ENCODE peak calls at places on chromosome 17, in nine cellular contexts. One of them, this sample, is unnamed.

GRCh38 chr17:28404812-28405570 is 1.0 kb downstream of the SLC46A1 start:
- DNase-seq in uterus: no peak
- DNase-seq in AG08395: peak
- DNase-seq in thoracic aorta: no peak
- DNase-seq in lower leg skin: no peak
- DNase-seq in brain microvascular endothelial cell: no peak
- DNase-seq in glomerular endothelial cell: no peak
- DNase-seq in activated T-helper 1 cell treated with anti-CD3 and anti-CD28 coated beads, Interleukin-12 subunit alpha, Interleukin-12 subunit beta, Interleukin-2, Interleukin-4 antibody, amounts not matched to agents 30 ng/mL and 10 ng/mL and 1 ng/mL, durations not matched to agents 14 hours and 24 hours and 36 hours: no peak
- DNase-seq in stimulated activated CD4-positive, alpha-beta T cell treated with anti-CD3 and anti-CD28 coated beads, Interleukin-2, amount 100 ng/mL, for 48 hours: no peak
- DNase-seq in this sample: no peak

GRCh38 chr17:61396586-61397085 is 3.0 kb upstream of the TBX2 start:
- DNase-seq in uterus: no peak
- DNase-seq in AG08395: no peak
- DNase-seq in thoracic aorta: no peak
- DNase-seq in lower leg skin: no peak
- DNase-seq in brain microvascular endothelial cell: no peak
- DNase-seq in glomerular endothelial cell: no peak
- DNase-seq in activated T-helper 1 cell treated with anti-CD3 and anti-CD28 coated beads, Interleukin-12 subunit alpha, Interleukin-12 subunit beta, Interleukin-2, Interleukin-4 antibody, amounts not matched to agents 30 ng/mL and 10 ng/mL and 1 ng/mL, durations not matched to agents 14 hours and 24 hours and 36 hours: no peak
- DNase-seq in stimulated activated CD4-positive, alpha-beta T cell treated with anti-CD3 and anti-CD28 coated beads, Interleukin-2, amount 100 ng/mL, for 48 hours: no peak
- DNase-seq in this sample: no peak

GRCh38 chr17:74452027-74452840 is 14.2 kb upstream of the CD300A start:
- DNase-seq in uterus: no peak
- DNase-seq in AG08395: no peak
- DNase-seq in thoracic aorta: no peak
- DNase-seq in lower leg skin: no peak
- DNase-seq in brain microvascular endothelial cell: no peak
- DNase-seq in glomerular endothelial cell: no peak
- DNase-seq in activated T-helper 1 cell treated with anti-CD3 and anti-CD28 coated beads, Interleukin-12 subunit alpha, Interleukin-12 subunit beta, Interleukin-2, Interleukin-4 antibody, amounts not matched to agents 30 ng/mL and 10 ng/mL and 1 ng/mL, durations not matched to agents 14 hours and 24 hours and 36 hours: no peak
- DNase-seq in stimulated activated CD4-positive, alpha-beta T cell treated with anti-CD3 and anti-CD28 coated beads, Interleukin-2, amount 100 ng/mL, for 48 hours: no peak
- DNase-seq in this sample: no peak

GRCh38 chr17:80497726-80498241 is 21.4 kb upstream of the NPTX1 start:
- DNase-seq in uterus: no peak
- DNase-seq in AG08395: no peak
- DNase-seq in thoracic aorta: no peak
- DNase-seq in lower leg skin: no peak
- DNase-seq in brain microvascular endothelial cell: no peak
- DNase-seq in glomerular endothelial cell: no peak
- DNase-seq in activated T-helper 1 cell treated with anti-CD3 and anti-CD28 coated beads, Interleukin-12 subunit alpha, Interleukin-12 subunit beta, Interleukin-2, Interleukin-4 antibody, amounts not matched to agents 30 ng/mL and 10 ng/mL and 1 ng/mL, durations not matched to agents 14 hours and 24 hours and 36 hours: no peak
- DNase-seq in stimulated activated CD4-positive, alpha-beta T cell treated with anti-CD3 and anti-CD28 coated beads, Interleukin-2, amount 100 ng/mL, for 48 hours: no peak
- DNase-seq in this sample: no peak

GRCh38 chr17:19338031-19338990 is 24.2 kb downstream of the B9D1 start:
- DNase-seq in uterus: no peak
- DNase-seq in AG08395: peak
- DNase-seq in thoracic aorta: no peak
- DNase-seq in lower leg skin: peak
- DNase-seq in brain microvascular endothelial cell: no peak
- DNase-seq in glomerular endothelial cell: no peak
- DNase-seq in activated T-helper 1 cell treated with anti-CD3 and anti-CD28 coated beads, Interleukin-12 subunit alpha, Interleukin-12 subunit beta, Interleukin-2, Interleukin-4 antibody, amounts not matched to agents 30 ng/mL and 10 ng/mL and 1 ng/mL, durations not matched to agents 14 hours and 24 hours and 36 hours: peak
- DNase-seq in stimulated activated CD4-positive, alpha-beta T cell treated with anti-CD3 and anti-CD28 coated beads, Interleukin-2, amount 100 ng/mL, for 48 hours: peak
- DNase-seq in this sample: peak

GRCh38 chr17:28020515-28020914 is 22.0 kb upstream of the NLK start:
- DNase-seq in uterus: no peak
- DNase-seq in AG08395: no peak
- DNase-seq in thoracic aorta: no peak
- DNase-seq in lower leg skin: no peak
- DNase-seq in brain microvascular endothelial cell: no peak
- DNase-seq in glomerular endothelial cell: no peak
- DNase-seq in activated T-helper 1 cell treated with anti-CD3 and anti-CD28 coated beads, Interleukin-12 subunit alpha, Interleukin-12 subunit beta, Interleukin-2, Interleukin-4 antibody, amounts not matched to agents 30 ng/mL and 10 ng/mL and 1 ng/mL, durations not matched to agents 14 hours and 24 hours and 36 hours: no peak
- DNase-seq in stimulated activated CD4-positive, alpha-beta T cell treated with anti-CD3 and anti-CD28 coated beads, Interleukin-2, amount 100 ng/mL, for 48 hours: no peak
- DNase-seq in this sample: no peak

GRCh38 chr17:40915721-40916256 is 21.7 kb downstream of the KRT23 start:
- DNase-seq in uterus: no peak
- DNase-seq in AG08395: peak
- DNase-seq in thoracic aorta: no peak
- DNase-seq in lower leg skin: no peak
- DNase-seq in brain microvascular endothelial cell: no peak
- DNase-seq in glomerular endothelial cell: no peak
- DNase-seq in activated T-helper 1 cell treated with anti-CD3 and anti-CD28 coated beads, Interleukin-12 subunit alpha, Interleukin-12 subunit beta, Interleukin-2, Interleukin-4 antibody, amounts not matched to agents 30 ng/mL and 10 ng/mL and 1 ng/mL, durations not matched to agents 14 hours and 24 hours and 36 hours: no peak
- DNase-seq in stimulated activated CD4-positive, alpha-beta T cell treated with anti-CD3 and anti-CD28 coated beads, Interleukin-2, amount 100 ng/mL, for 48 hours: no peak
- DNase-seq in this sample: no peak

GRCh38 chr17:2805961-2806360 is 9.7 kb downstream of the RAP1GAP2 start:
- DNase-seq in uterus: no peak
- DNase-seq in AG08395: no peak
- DNase-seq in thoracic aorta: no peak
- DNase-seq in lower leg skin: no peak
- DNase-seq in brain microvascular endothelial cell: no peak
- DNase-seq in glomerular endothelial cell: no peak
- DNase-seq in activated T-helper 1 cell treated with anti-CD3 and anti-CD28 coated beads, Interleukin-12 subunit alpha, Interleukin-12 subunit beta, Interleukin-2, Interleukin-4 antibody, amounts not matched to agents 30 ng/mL and 10 ng/mL and 1 ng/mL, durations not matched to agents 14 hours and 24 hours and 36 hours: no peak
- DNase-seq in stimulated activated CD4-positive, alpha-beta T cell treated with anti-CD3 and anti-CD28 coated beads, Interleukin-2, amount 100 ng/mL, for 48 hours: no peak
- DNase-seq in this sample: no peak

GRCh38 chr17:17042851-17043667 is 802 bp downstream of the MPRIP start:
- DNase-seq in uterus: no peak
- DNase-seq in AG08395: peak
- DNase-seq in thoracic aorta: no peak
- DNase-seq in lower leg skin: peak
- DNase-seq in brain microvascular endothelial cell: no peak
- DNase-seq in glomerular endothelial cell: no peak
- DNase-seq in activated T-helper 1 cell treated with anti-CD3 and anti-CD28 coated beads, Interleukin-12 subunit alpha, Interleukin-12 subunit beta, Interleukin-2, Interleukin-4 antibody, amounts not matched to agents 30 ng/mL and 10 ng/mL and 1 ng/mL, durations not matched to agents 14 hours and 24 hours and 36 hours: no peak
- DNase-seq in stimulated activated CD4-positive, alpha-beta T cell treated with anti-CD3 and anti-CD28 coated beads, Interleukin-2, amount 100 ng/mL, for 48 hours: no peak
- DNase-seq in this sample: no peak